ENCODE peak calls at places on chromosomes 13 and 19, in ten cellular contexts. One of them, this sample, is unnamed.

GRCh38 chr19:38705197-38706019 is 38.9 kb downstream of the CAPN12 start:
- DNase-seq in T47D: no peak
- DNase-seq in activated CD4-positive, alpha-beta T cell treated with anti-CD3 and anti-CD28 coated beads for 4 hours: no peak
- DNase-seq in thyroid gland: no peak
- DNase-seq in uterus: no peak
- DNase-seq in T1000: no peak
- DNase-seq in effector memory CD8-positive, alpha-beta T cell: no peak
- DNase-seq in neural crest cell: no peak
- DNase-seq in foreskin fibroblast: no peak
- DNase-seq in fibroblast of pulmonary artery: no peak
- DNase-seq in this sample: no peak

GRCh38 chr13:53758946-53759345 is 730.3 kb downstream of the OLFM4 start:
- DNase-seq in T47D: no peak
- DNase-seq in activated CD4-positive, alpha-beta T cell treated with anti-CD3 and anti-CD28 coated beads for 4 hours: no peak
- DNase-seq in thyroid gland: no peak
- DNase-seq in uterus: no peak
- DNase-seq in T1000: no peak
- DNase-seq in effector memory CD8-positive, alpha-beta T cell: no peak
- DNase-seq in neural crest cell: no peak
- DNase-seq in foreskin fibroblast: no peak
- DNase-seq in fibroblast of pulmonary artery: no peak
- DNase-seq in this sample: no peak

GRCh38 chr19:55253842-55254624 is 4.8 kb downstream of the PPP6R1 start:
- DNase-seq in T47D: no peak
- DNase-seq in activated CD4-positive, alpha-beta T cell treated with anti-CD3 and anti-CD28 coated beads for 4 hours: peak
- DNase-seq in thyroid gland: peak
- DNase-seq in uterus: no peak
- DNase-seq in T1000: no peak
- DNase-seq in effector memory CD8-positive, alpha-beta T cell: peak
- DNase-seq in neural crest cell: no peak
- DNase-seq in foreskin fibroblast: no peak
- DNase-seq in fibroblast of pulmonary artery: no peak
- DNase-seq in this sample: no peak

GRCh38 chr19:55590109-55590508 is 9.2 kb downstream of the FIZ1 start:
- DNase-seq in T47D: no peak
- DNase-seq in activated CD4-positive, alpha-beta T cell treated with anti-CD3 and anti-CD28 coated beads for 4 hours: no peak
- DNase-seq in thyroid gland: no peak
- DNase-seq in uterus: no peak
- DNase-seq in T1000: no peak
- DNase-seq in effector memory CD8-positive, alpha-beta T cell: no peak
- DNase-seq in neural crest cell: no peak
- DNase-seq in foreskin fibroblast: no peak
- DNase-seq in fibroblast of pulmonary artery: no peak
- DNase-seq in this sample: no peak

GRCh38 chr13:38730332-38730731 is 43.5 kb downstream of the FREM2 start:
- DNase-seq in T47D: no peak
- DNase-seq in activated CD4-positive, alpha-beta T cell treated with anti-CD3 and anti-CD28 coated beads for 4 hours: no peak
- DNase-seq in thyroid gland: no peak
- DNase-seq in uterus: no peak
- DNase-seq in T1000: no peak
- DNase-seq in effector memory CD8-positive, alpha-beta T cell: no peak
- DNase-seq in neural crest cell: no peak
- DNase-seq in foreskin fibroblast: no peak
- DNase-seq in fibroblast of pulmonary artery: no peak
- DNase-seq in this sample: no peak

GRCh38 chr13:101026736-101027398 is 352.3 kb upstream of the TMTC4 start:
- DNase-seq in T47D: no peak
- DNase-seq in activated CD4-positive, alpha-beta T cell treated with anti-CD3 and anti-CD28 coated beads for 4 hours: no peak
- DNase-seq in thyroid gland: no peak
- DNase-seq in uterus: no peak
- DNase-seq in T1000: no peak
- DNase-seq in effector memory CD8-positive, alpha-beta T cell: no peak
- DNase-seq in neural crest cell: no peak
- DNase-seq in foreskin fibroblast: no peak
- DNase-seq in fibroblast of pulmonary artery: no peak
- DNase-seq in this sample: no peak

GRCh38 chr13:85500716-85501256 is 298.4 kb downstream of the SLITRK6 start:
- DNase-seq in T47D: no peak
- DNase-seq in activated CD4-positive, alpha-beta T cell treated with anti-CD3 and anti-CD28 coated beads for 4 hours: no peak
- DNase-seq in thyroid gland: no peak
- DNase-seq in uterus: no peak
- DNase-seq in T1000: no peak
- DNase-seq in effector memory CD8-positive, alpha-beta T cell: no peak
- DNase-seq in neural crest cell: no peak
- DNase-seq in foreskin fibroblast: no peak
- DNase-seq in fibroblast of pulmonary artery: no peak
- DNase-seq in this sample: no peak

GRCh38 chr13:48398450-48399095 is 14.3 kb downstream of the LPAR6 start:
- DNase-seq in T47D: no peak
- DNase-seq in activated CD4-positive, alpha-beta T cell treated with anti-CD3 and anti-CD28 coated beads for 4 hours: no peak
- DNase-seq in thyroid gland: no peak
- DNase-seq in uterus: no peak
- DNase-seq in T1000: no peak
- DNase-seq in effector memory CD8-positive, alpha-beta T cell: no peak
- DNase-seq in neural crest cell: no peak
- DNase-seq in foreskin fibroblast: peak
- DNase-seq in fibroblast of pulmonary artery: peak
- DNase-seq in this sample: no peak

GRCh38 chr13:98401936-98402335 is 175.0 kb downstream of the STK24 start:
- DNase-seq in T47D: no peak
- DNase-seq in activated CD4-positive, alpha-beta T cell treated with anti-CD3 and anti-CD28 coated beads for 4 hours: no peak
- DNase-seq in thyroid gland: no peak
- DNase-seq in uterus: no peak
- DNase-seq in T1000: no peak
- DNase-seq in effector memory CD8-positive, alpha-beta T cell: no peak
- DNase-seq in neural crest cell: no peak
- DNase-seq in foreskin fibroblast: no peak
- DNase-seq in fibroblast of pulmonary artery: no peak
- DNase-seq in this sample: no peak

GRCh38 chr19:15276620-15277019 is 44.4 kb upstream of the EPHX3 start:
- DNase-seq in T47D: no peak
- DNase-seq in activated CD4-positive, alpha-beta T cell treated with anti-CD3 and anti-CD28 coated beads for 4 hours: no peak
- DNase-seq in thyroid gland: no peak
- DNase-seq in uterus: no peak
- DNase-seq in T1000: no peak
- DNase-seq in effector memory CD8-positive, alpha-beta T cell: no peak
- DNase-seq in neural crest cell: no peak
- DNase-seq in foreskin fibroblast: no peak
- DNase-seq in fibroblast of pulmonary artery: no peak
- DNase-seq in this sample: no peak

GRCh38 chr13:60267498-60268202 is 103.9 kb upstream of the DIAPH3 start:
- DNase-seq in T47D: peak
- DNase-seq in activated CD4-positive, alpha-beta T cell treated with anti-CD3 and anti-CD28 coated beads for 4 hours: no peak
- DNase-seq in thyroid gland: peak
- DNase-seq in uterus: no peak
- DNase-seq in T1000: no peak
- DNase-seq in effector memory CD8-positive, alpha-beta T cell: peak
- DNase-seq in neural crest cell: no peak
- DNase-seq in foreskin fibroblast: no peak
- DNase-seq in fibroblast of pulmonary artery: peak
- DNase-seq in this sample: peak

GRCh38 chr19:16441661-16442071 is 30.1 kb downstream of the EPS15L1 start:
- DNase-seq in T47D: no peak
- DNase-seq in activated CD4-positive, alpha-beta T cell treated with anti-CD3 and anti-CD28 coated beads for 4 hours: no peak
- DNase-seq in thyroid gland: peak
- DNase-seq in uterus: no peak
- DNase-seq in T1000: no peak
- DNase-seq in effector memory CD8-positive, alpha-beta T cell: peak
- DNase-seq in neural crest cell: peak
- DNase-seq in foreskin fibroblast: no peak
- DNase-seq in fibroblast of pulmonary artery: no peak
- DNase-seq in this sample: no peak

GRCh38 chr13:34416833-34417425 is 525.1 kb upstream of the NBEA start:
- DNase-seq in T47D: no peak
- DNase-seq in activated CD4-positive, alpha-beta T cell treated with anti-CD3 and anti-CD28 coated beads for 4 hours: no peak
- DNase-seq in thyroid gland: peak
- DNase-seq in uterus: peak
- DNase-seq in T1000: peak
- DNase-seq in effector memory CD8-positive, alpha-beta T cell: no peak
- DNase-seq in neural crest cell: no peak
- DNase-seq in foreskin fibroblast: peak
- DNase-seq in fibroblast of pulmonary artery: peak
- DNase-seq in this sample: peak

GRCh38 chr13:97278395-97279078 is 56.4 kb downstream of the MBNL2 start:
- DNase-seq in T47D: no peak
- DNase-seq in activated CD4-positive, alpha-beta T cell treated with anti-CD3 and anti-CD28 coated beads for 4 hours: no peak
- DNase-seq in thyroid gland: no peak
- DNase-seq in uterus: no peak
- DNase-seq in T1000: no peak
- DNase-seq in effector memory CD8-positive, alpha-beta T cell: no peak
- DNase-seq in neural crest cell: no peak
- DNase-seq in foreskin fibroblast: no peak
- DNase-seq in fibroblast of pulmonary artery: no peak
- DNase-seq in this sample: no peak

GRCh38 chr13:108272333-108272732 is 2.8 kb downstream of the TNFSF13B start:
- DNase-seq in T47D: no peak
- DNase-seq in activated CD4-positive, alpha-beta T cell treated with anti-CD3 and anti-CD28 coated beads for 4 hours: no peak
- DNase-seq in thyroid gland: no peak
- DNase-seq in uterus: no peak
- DNase-seq in T1000: no peak
- DNase-seq in effector memory CD8-positive, alpha-beta T cell: no peak
- DNase-seq in neural crest cell: no peak
- DNase-seq in foreskin fibroblast: no peak
- DNase-seq in fibroblast of pulmonary artery: no peak
- DNase-seq in this sample: no peak

GRCh38 chr19:10431254-10431942 is 11.1 kb downstream of the PDE4A start:
- DNase-seq in T47D: no peak
- DNase-seq in activated CD4-positive, alpha-beta T cell treated with anti-CD3 and anti-CD28 coated beads for 4 hours: no peak
- DNase-seq in thyroid gland: peak
- DNase-seq in uterus: no peak
- DNase-seq in T1000: no peak
- DNase-seq in effector memory CD8-positive, alpha-beta T cell: peak
- DNase-seq in neural crest cell: no peak
- DNase-seq in foreskin fibroblast: no peak
- DNase-seq in fibroblast of pulmonary artery: no peak
- DNase-seq in this sample: peak

GRCh38 chr13:84844473-84844872 is 954.7 kb downstream of the SLITRK6 start:
- DNase-seq in T47D: no peak
- DNase-seq in activated CD4-positive, alpha-beta T cell treated with anti-CD3 and anti-CD28 coated beads for 4 hours: no peak
- DNase-seq in thyroid gland: no peak
- DNase-seq in uterus: no peak
- DNase-seq in T1000: no peak
- DNase-seq in effector memory CD8-positive, alpha-beta T cell: no peak
- DNase-seq in neural crest cell: no peak
- DNase-seq in foreskin fibroblast: no peak
- DNase-seq in fibroblast of pulmonary artery: peak
- DNase-seq in this sample: no peak

GRCh38 chr13:20193142-20193923 is 595 bp upstream of the GJB2 start:
- DNase-seq in T47D: no peak
- DNase-seq in activated CD4-positive, alpha-beta T cell treated with anti-CD3 and anti-CD28 coated beads for 4 hours: no peak
- DNase-seq in thyroid gland: no peak
- DNase-seq in uterus: no peak
- DNase-seq in T1000: no peak
- DNase-seq in effector memory CD8-positive, alpha-beta T cell: no peak
- DNase-seq in neural crest cell: no peak
- DNase-seq in foreskin fibroblast: no peak
- DNase-seq in fibroblast of pulmonary artery: no peak
- DNase-seq in this sample: no peak

GRCh38 chr19:54573330-54573872 is at the start of gene LILRA2:
- DNase-seq in T47D: no peak
- DNase-seq in activated CD4-positive, alpha-beta T cell treated with anti-CD3 and anti-CD28 coated beads for 4 hours: no peak
- DNase-seq in thyroid gland: no peak
- DNase-seq in uterus: no peak
- DNase-seq in T1000: no peak
- DNase-seq in effector memory CD8-positive, alpha-beta T cell: no peak
- DNase-seq in neural crest cell: no peak
- DNase-seq in foreskin fibroblast: no peak
- DNase-seq in fibroblast of pulmonary artery: no peak
- DNase-seq in this sample: no peak

GRCh38 chr13:79062291-79062690 is 343.8 kb downstream of the RBM26 start:
- DNase-seq in T47D: no peak
- DNase-seq in activated CD4-positive, alpha-beta T cell treated with anti-CD3 and anti-CD28 coated beads for 4 hours: no peak
- DNase-seq in thyroid gland: no peak
- DNase-seq in uterus: no peak
- DNase-seq in T1000: no peak
- DNase-seq in effector memory CD8-positive, alpha-beta T cell: no peak
- DNase-seq in neural crest cell: no peak
- DNase-seq in foreskin fibroblast: no peak
- DNase-seq in fibroblast of pulmonary artery: no peak
- DNase-seq in this sample: no peak

GRCh38 chr19:30665449-30665848 is 293.3 kb downstream of the ZNF536 start:
- DNase-seq in T47D: no peak
- DNase-seq in activated CD4-positive, alpha-beta T cell treated with anti-CD3 and anti-CD28 coated beads for 4 hours: no peak
- DNase-seq in thyroid gland: no peak
- DNase-seq in uterus: no peak
- DNase-seq in T1000: no peak
- DNase-seq in effector memory CD8-positive, alpha-beta T cell: no peak
- DNase-seq in neural crest cell: no peak
- DNase-seq in foreskin fibroblast: no peak
- DNase-seq in fibroblast of pulmonary artery: no peak
- DNase-seq in this sample: no peak

GRCh38 chr19:6161271-6161850 is 25.9 kb downstream of the ACSBG2 start:
- DNase-seq in T47D: peak
- DNase-seq in activated CD4-positive, alpha-beta T cell treated with anti-CD3 and anti-CD28 coated beads for 4 hours: peak
- DNase-seq in thyroid gland: no peak
- DNase-seq in uterus: peak
- DNase-seq in T1000: no peak
- DNase-seq in effector memory CD8-positive, alpha-beta T cell: peak
- DNase-seq in neural crest cell: no peak
- DNase-seq in foreskin fibroblast: no peak
- DNase-seq in fibroblast of pulmonary artery: no peak
- DNase-seq in this sample: peak

GRCh38 chr13:102700088-102701031 is 5.5 kb upstream of the METTL21C start:
- DNase-seq in T47D: no peak
- DNase-seq in activated CD4-positive, alpha-beta T cell treated with anti-CD3 and anti-CD28 coated beads for 4 hours: no peak
- DNase-seq in thyroid gland: no peak
- DNase-seq in uterus: peak
- DNase-seq in T1000: no peak
- DNase-seq in effector memory CD8-positive, alpha-beta T cell: no peak
- DNase-seq in neural crest cell: no peak
- DNase-seq in foreskin fibroblast: peak
- DNase-seq in fibroblast of pulmonary artery: no peak
- DNase-seq in this sample: no peak

GRCh38 chr19:56107626-56108351 is 13.3 kb downstream of the ZNF787 start:
- DNase-seq in T47D: no peak
- DNase-seq in activated CD4-positive, alpha-beta T cell treated with anti-CD3 and anti-CD28 coated beads for 4 hours: no peak
- DNase-seq in thyroid gland: peak
- DNase-seq in uterus: no peak
- DNase-seq in T1000: no peak
- DNase-seq in effector memory CD8-positive, alpha-beta T cell: no peak
- DNase-seq in neural crest cell: no peak
- DNase-seq in foreskin fibroblast: no peak
- DNase-seq in fibroblast of pulmonary artery: no peak
- DNase-seq in this sample: no peak